ENCODE peak calls at places on chromosomes 12 and 14, in five cellular contexts. One of them, this sample, is unnamed.

GRCh38 chr12:54634795-54635194 is at the start of gene LACRT:
- DNase-seq in right lobe of liver: no peak
- DNase-seq in fibroblast of lung: no peak
- DNase-seq in CD8-positive, alpha-beta memory T cell: no peak
- DNase-seq in H7: no peak
- DNase-seq in this sample: no peak

GRCh38 chr12:110917961-110918360 is 2.4 kb downstream of the MYL2 start:
- DNase-seq in right lobe of liver: no peak
- DNase-seq in fibroblast of lung: peak; percentile 45
- DNase-seq in H7: no peak
- DNase-seq in CD8-positive, alpha-beta memory T cell: no peak
- DNase-seq in this sample: no peak

GRCh38 chr12:105978686-105979085 is 160.1 kb downstream of the NUAK1 start:
- DNase-seq in fibroblast of lung: peak; percentile 66
- DNase-seq in CD8-positive, alpha-beta memory T cell: no peak
- DNase-seq in H7: no peak
- DNase-seq in right lobe of liver: no peak
- DNase-seq in this sample: no peak

GRCh38 chr12:62660763-62661162 is 194.1 kb downstream of the MON2 start:
- DNase-seq in CD8-positive, alpha-beta memory T cell: no peak
- DNase-seq in fibroblast of lung: peak; percentile 82
- DNase-seq in right lobe of liver: no peak
- DNase-seq in H7: no peak
- DNase-seq in this sample: no peak

GRCh38 chr12:94676011-94676709 is 25.8 kb upstream of the TMCC3 start:
- DNase-seq in CD8-positive, alpha-beta memory T cell: peak; percentile 65
- DNase-seq in fibroblast of lung: no peak
- DNase-seq in H7: no peak
- DNase-seq in right lobe of liver: peak; percentile 58
- DNase-seq in this sample: no peak

GRCh38 chr14:90758959-90759358 is 57.3 kb downstream of the TTC7B start:
- DNase-seq in H7: peak; percentile 27
- DNase-seq in fibroblast of lung: no peak
- DNase-seq in right lobe of liver: peak; percentile 65
- DNase-seq in CD8-positive, alpha-beta memory T cell: no peak
- DNase-seq in this sample: no peak

GRCh38 chr14:58637040-58637390 is 747 bp upstream of the DACT1 start:
- DNase-seq in H7: no peak
- DNase-seq in right lobe of liver: no peak
- DNase-seq in CD8-positive, alpha-beta memory T cell: no peak
- DNase-seq in fibroblast of lung: peak; percentile 93
- DNase-seq in this sample: no peak

GRCh38 chr14:33475623-33476022 is 475.3 kb downstream of the EGLN3 start:
- DNase-seq in CD8-positive, alpha-beta memory T cell: no peak
- DNase-seq in H7: peak; percentile 62
- DNase-seq in fibroblast of lung: peak; percentile 41
- DNase-seq in right lobe of liver: no peak
- DNase-seq in this sample: no peak

GRCh38 chr12:109988903-109989302 is 7.3 kb downstream of the GIT2 start:
- DNase-seq in right lobe of liver: no peak
- DNase-seq in CD8-positive, alpha-beta memory T cell: no peak
- DNase-seq in H7: no peak
- DNase-seq in fibroblast of lung: no peak
- DNase-seq in this sample: no peak

GRCh38 chr12:66417217-66417616 is 114.9 kb downstream of the HELB start:
- DNase-seq in fibroblast of lung: no peak
- DNase-seq in right lobe of liver: no peak
- DNase-seq in CD8-positive, alpha-beta memory T cell: no peak
- DNase-seq in H7: no peak
- DNase-seq in this sample: no peak

GRCh38 chr12:54222609-54223008 is 33.8 kb upstream of the SMUG1 start:
- DNase-seq in H7: no peak
- DNase-seq in right lobe of liver: no peak
- DNase-seq in fibroblast of lung: peak; percentile 98
- DNase-seq in CD8-positive, alpha-beta memory T cell: no peak
- DNase-seq in this sample: no peak

GRCh38 chr12:40970320-40970907 is 217.7 kb upstream of the PDZRN4 start:
- DNase-seq in H7: peak; percentile 0
- DNase-seq in right lobe of liver: no peak
- DNase-seq in CD8-positive, alpha-beta memory T cell: no peak
- DNase-seq in fibroblast of lung: no peak
- DNase-seq in this sample: no peak

GRCh38 chr12:50888666-50889065 is 45.9 kb downstream of the TMPRSS12 start:
- DNase-seq in right lobe of liver: no peak
- DNase-seq in H7: no peak
- DNase-seq in fibroblast of lung: no peak
- DNase-seq in CD8-positive, alpha-beta memory T cell: no peak
- DNase-seq in this sample: no peak

GRCh38 chr12:124952295-124952694 is 36.6 kb downstream of the DHX37 start:
- DNase-seq in right lobe of liver: no peak
- DNase-seq in fibroblast of lung: no peak
- DNase-seq in CD8-positive, alpha-beta memory T cell: no peak
- DNase-seq in H7: peak; percentile 59
- DNase-seq in this sample: no peak

GRCh38 chr12:113161415-113162016 is 12.0 kb downstream of the CFAP73 start:
- DNase-seq in fibroblast of lung: peak; percentile 52
- DNase-seq in CD8-positive, alpha-beta memory T cell: no peak
- DNase-seq in H7: peak; percentile 99
- DNase-seq in right lobe of liver: no peak
- DNase-seq in this sample: no peak

GRCh38 chr12:58425481-58426392 is 484.4 kb downstream of the ATP23 start:
- DNase-seq in H7: no peak
- DNase-seq in CD8-positive, alpha-beta memory T cell: no peak
- DNase-seq in right lobe of liver: no peak
- DNase-seq in fibroblast of lung: peak; percentile 97
- DNase-seq in this sample: no peak

GRCh38 chr12:252634-253033 is 10.0 kb downstream of the SLC6A13 start:
- DNase-seq in fibroblast of lung: no peak
- DNase-seq in right lobe of liver: no peak
- DNase-seq in CD8-positive, alpha-beta memory T cell: no peak
- DNase-seq in H7: peak; percentile 17
- DNase-seq in this sample: peak; percentile 41

GRCh38 chr12:24821691-24822090 is 127.2 kb downstream of the BCAT1 start:
- DNase-seq in CD8-positive, alpha-beta memory T cell: no peak
- DNase-seq in H7: no peak
- DNase-seq in fibroblast of lung: peak; percentile 88
- DNase-seq in right lobe of liver: no peak
- DNase-seq in this sample: no peak

GRCh38 chr12:8904665-8905064 is 9.6 kb upstream of the PHC1 start:
- DNase-seq in H7: no peak
- DNase-seq in right lobe of liver: no peak
- DNase-seq in CD8-positive, alpha-beta memory T cell: no peak
- DNase-seq in fibroblast of lung: no peak
- DNase-seq in this sample: no peak

DNA sequence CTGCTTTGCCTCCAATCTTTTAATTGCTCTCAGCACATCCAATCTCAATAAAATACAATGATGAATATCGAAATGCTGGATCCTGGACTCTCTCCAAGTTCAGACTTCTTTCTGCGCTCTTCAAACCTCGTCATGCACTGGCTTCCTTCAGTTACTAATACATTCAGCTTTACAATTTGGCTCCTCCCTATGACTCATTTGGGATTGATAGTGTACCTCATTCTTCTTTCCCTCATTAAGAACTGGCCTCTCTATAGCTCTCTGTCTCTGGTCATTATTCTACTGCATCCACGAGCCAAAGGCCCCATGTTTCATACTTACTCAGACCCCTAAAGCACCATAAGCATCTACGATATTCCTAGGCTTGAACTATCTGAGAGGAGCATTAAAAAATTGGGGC is 5.0 kb downstream of the TSPAN8 start:
- DNase-seq in CD8-positive, alpha-beta memory T cell: no peak
- DNase-seq in right lobe of liver: no peak
- DNase-seq in H7: no peak
- DNase-seq in fibroblast of lung: peak; percentile 30
- DNase-seq in this sample: no peak
- H3K4me3 ChIP-seq in CD8-positive, alpha-beta memory T cell: no peak overlapping the region
- H3K4me3 ChIP-seq in right lobe of liver: no peak overlapping the region
- H3K4me3 ChIP-seq in H7: no peak overlapping the region
- H3K4me3 ChIP-seq in fibroblast of lung: no peak overlapping the region
- H3K4me3 ChIP-seq in this sample: no peak overlapping the region

DNA sequence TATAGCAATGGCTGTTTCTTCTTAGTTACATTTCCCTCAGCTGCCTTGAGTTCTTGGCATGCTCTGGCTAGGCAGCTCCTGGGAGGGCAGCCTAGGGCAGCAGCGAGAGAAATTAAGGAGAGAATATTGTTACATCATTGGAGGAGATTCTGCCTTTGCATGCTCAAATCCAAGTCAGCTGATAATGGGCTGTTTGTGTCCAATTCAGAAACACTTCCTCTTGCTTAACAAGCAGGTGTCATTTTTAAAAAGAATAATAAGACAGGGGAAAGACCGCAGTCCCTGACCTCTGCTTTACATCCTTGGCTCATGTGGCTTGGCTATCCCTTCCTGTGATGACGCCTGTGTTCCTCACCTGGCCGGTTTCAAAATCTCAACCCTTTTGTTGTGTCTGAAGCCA is 76.9 kb downstream of the ESR2 start:
- DNase-seq in H7: no peak
- DNase-seq in right lobe of liver: no peak
- DNase-seq in CD8-positive, alpha-beta memory T cell: no peak
- DNase-seq in fibroblast of lung: no peak
- DNase-seq in this sample: no peak
- H3K4me3 ChIP-seq in H7: no peak overlapping the region
- H3K4me3 ChIP-seq in right lobe of liver: no peak overlapping the region
- H3K4me3 ChIP-seq in CD8-positive, alpha-beta memory T cell: no peak overlapping the region
- H3K4me3 ChIP-seq in fibroblast of lung: no peak overlapping the region
- H3K4me3 ChIP-seq in this sample: no peak overlapping the region

GRCh38 chr14:102424520-102424919 is 61.8 kb downstream of the TECPR2 start:
- DNase-seq in right lobe of liver: no peak
- DNase-seq in H7: no peak
- DNase-seq in fibroblast of lung: no peak
- DNase-seq in CD8-positive, alpha-beta memory T cell: no peak
- DNase-seq in this sample: no peak
- H3K4me3 ChIP-seq in right lobe of liver: no peak overlapping the region
- H3K4me3 ChIP-seq in H7: no peak overlapping the region
- H3K4me3 ChIP-seq in fibroblast of lung: no peak overlapping the region
- H3K4me3 ChIP-seq in CD8-positive, alpha-beta memory T cell: no peak overlapping the region
- H3K4me3 ChIP-seq in this sample: no peak overlapping the region

GRCh38 chr12:112011685-112012084 is 1.3 kb downstream of the TMEM116 start:
- DNase-seq in fibroblast of lung: no peak
- DNase-seq in CD8-positive, alpha-beta memory T cell: no peak
- DNase-seq in H7: no peak
- DNase-seq in right lobe of liver: no peak
- DNase-seq in this sample: no peak
- H3K4me3 ChIP-seq in fibroblast of lung: peak overlapping the region; percentile 84
- H3K4me3 ChIP-seq in CD8-positive, alpha-beta memory T cell: peak overlapping the region; percentile 85
- H3K4me3 ChIP-seq in H7: peak overlapping the region; percentile 76
- H3K4me3 ChIP-seq in right lobe of liver: no peak overlapping the region
- H3K4me3 ChIP-seq in this sample: no peak overlapping the region

GRCh38 chr12:49609875-49610154 is 4.4 kb upstream of the FAM186B start:
- DNase-seq in H7: peak; percentile 16
- DNase-seq in fibroblast of lung: no peak
- DNase-seq in right lobe of liver: no peak
- DNase-seq in CD8-positive, alpha-beta memory T cell: no peak
- DNase-seq in this sample: no peak
- H3K4me3 ChIP-seq in H7: no peak overlapping the region
- H3K4me3 ChIP-seq in fibroblast of lung: no peak overlapping the region
- H3K4me3 ChIP-seq in right lobe of liver: no peak overlapping the region
- H3K4me3 ChIP-seq in CD8-positive, alpha-beta memory T cell: no peak overlapping the region
- H3K4me3 ChIP-seq in this sample: no peak overlapping the region

DNA sequence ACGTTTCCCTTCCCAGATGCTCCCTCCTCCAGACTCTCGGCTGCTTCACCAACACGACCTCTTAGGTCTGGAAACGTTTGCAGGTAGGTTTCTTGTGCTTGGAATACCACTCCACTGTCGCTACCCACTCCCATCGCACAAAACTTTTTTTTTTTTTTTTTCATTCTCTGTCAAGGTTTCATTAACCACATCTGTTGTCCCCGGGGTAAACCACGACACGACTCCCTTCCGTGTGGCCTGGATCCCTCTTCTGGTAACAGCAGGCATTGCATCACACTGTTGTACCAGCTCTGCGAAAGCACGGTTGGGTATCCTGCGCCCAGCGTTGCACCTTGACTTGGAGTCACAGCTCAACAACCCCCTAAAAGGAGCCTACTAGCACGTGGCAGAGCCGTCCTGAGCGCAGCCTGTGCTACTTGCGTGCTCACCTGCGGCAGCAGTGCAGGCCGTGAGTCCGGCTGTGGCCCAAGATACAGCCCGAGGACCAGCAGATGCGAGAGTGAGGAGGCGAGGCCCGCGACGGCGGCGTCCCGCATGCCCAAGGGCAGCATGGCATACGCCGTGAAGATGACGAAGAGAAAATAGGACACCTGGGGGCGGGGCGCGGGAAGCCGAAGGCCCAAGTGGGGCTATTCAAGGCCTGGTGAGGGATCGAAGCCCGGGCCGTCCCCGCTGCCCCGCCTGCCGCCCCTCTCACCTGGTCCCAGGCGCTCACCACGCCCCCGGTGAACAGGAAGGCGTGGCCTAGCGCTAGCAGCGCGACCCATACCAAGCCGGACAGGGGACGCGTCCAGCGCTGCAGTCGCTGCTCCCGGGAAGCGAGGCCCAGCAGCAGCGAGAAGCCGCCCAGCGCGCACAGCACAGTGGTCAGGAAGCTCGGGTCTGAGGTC is 2.5 kb downstream of the ADCY4 start:
- DNase-seq in CD8-positive, alpha-beta memory T cell: peak; percentile 85
- DNase-seq in H7: peak; percentile 96
- DNase-seq in right lobe of liver: peak; percentile 73
- DNase-seq in fibroblast of lung: peak; percentile 41
- DNase-seq in this sample: peak; percentile 78
- H3K4me3 ChIP-seq in CD8-positive, alpha-beta memory T cell: peak overlapping the region; percentile 44
- H3K4me3 ChIP-seq in H7: peak overlapping the region; percentile 45
- H3K4me3 ChIP-seq in right lobe of liver: peak overlapping the region; percentile 3
- H3K4me3 ChIP-seq in fibroblast of lung: no peak overlapping the region
- H3K4me3 ChIP-seq in this sample: peak overlapping the region; percentile 36

GRCh38 chr12:2930865-2931264 is 28.3 kb upstream of the TEAD4 start:
- DNase-seq in fibroblast of lung: no peak
- DNase-seq in CD8-positive, alpha-beta memory T cell: no peak
- DNase-seq in H7: no peak
- DNase-seq in right lobe of liver: no peak
- DNase-seq in this sample: no peak

GRCh38 chr12:2924019-2924418 is 33.3 kb downstream of the TULP3 start:
- DNase-seq in right lobe of liver: no peak
- DNase-seq in CD8-positive, alpha-beta memory T cell: no peak
- DNase-seq in fibroblast of lung: peak; percentile 70
- DNase-seq in H7: no peak
- DNase-seq in this sample: no peak

GRCh38 chr12:2922329-2922728 is 31.6 kb downstream of the TULP3 start:
- DNase-seq in right lobe of liver: no peak
- DNase-seq in fibroblast of lung: peak; percentile 46
- DNase-seq in H7: no peak
- DNase-seq in CD8-positive, alpha-beta memory T cell: no peak
- DNase-seq in this sample: no peak

DNA sequence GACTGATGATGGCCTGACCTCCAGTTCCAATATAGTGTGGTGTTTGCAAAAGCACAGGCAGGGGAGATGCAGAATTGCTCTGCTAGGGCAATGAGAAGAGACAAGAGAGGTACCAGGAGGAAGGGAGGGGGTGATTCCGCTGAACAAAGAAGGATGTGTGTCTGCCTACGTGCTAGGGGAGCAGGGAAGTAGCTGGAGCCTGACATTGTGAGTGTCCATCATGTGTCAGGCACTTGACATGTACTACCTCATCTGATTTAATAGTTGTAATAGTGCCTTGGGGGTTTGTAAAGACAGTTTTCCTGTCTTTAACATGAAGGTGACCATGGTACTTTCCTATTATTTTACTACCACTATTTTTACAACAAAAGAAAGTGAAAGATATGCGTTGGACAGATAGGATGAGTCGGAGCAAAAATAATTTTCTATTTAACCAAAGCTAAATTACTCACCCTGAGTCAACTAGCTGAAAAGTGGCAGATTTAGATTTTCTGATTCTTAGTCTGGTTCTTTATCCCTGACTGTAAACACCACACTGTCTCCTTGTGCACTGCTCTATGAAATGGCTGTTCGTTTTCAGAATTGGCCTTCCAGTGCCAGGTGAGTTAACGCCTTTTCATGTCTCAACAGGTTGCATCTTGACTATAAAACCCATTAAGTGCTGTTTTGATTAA is 33.7 kb upstream of the TEAD4 start:
- DNase-seq in H7: no peak
- DNase-seq in fibroblast of lung: peak; percentile 7
- DNase-seq in CD8-positive, alpha-beta memory T cell: no peak
- DNase-seq in right lobe of liver: no peak
- DNase-seq in this sample: no peak
- H3K4me3 ChIP-seq in H7: no peak overlapping the region
- H3K4me3 ChIP-seq in fibroblast of lung: no peak overlapping the region
- H3K4me3 ChIP-seq in CD8-positive, alpha-beta memory T cell: no peak overlapping the region
- H3K4me3 ChIP-seq in right lobe of liver: no peak overlapping the region
- H3K4me3 ChIP-seq in this sample: no peak overlapping the region

This sample was measured in pancreas.